ENCODE peak calls at places on chromosomes 4 and X, in six cellular contexts. One of them, this sample, is unnamed.

GRCh38 chr4:18314731-18315130 is 293.2 kb upstream of the LCORL start:
- DNase-seq in uterus: no peak
- DNase-seq in left ventricle myocardium inferior: no peak
- DNase-seq in CD4-positive, alpha-beta T cell: no peak
- DNase-seq in CD8-positive, alpha-beta T cell: no peak
- DNase-seq in pancreas: no peak
- DNase-seq in this sample: no peak

GRCh38 chrX:133151320-133151719 is 54.4 kb upstream of the USP26 start:
- DNase-seq in uterus: no peak
- DNase-seq in left ventricle myocardium inferior: no peak
- DNase-seq in CD4-positive, alpha-beta T cell: no peak
- DNase-seq in CD8-positive, alpha-beta T cell: no peak
- DNase-seq in pancreas: no peak
- DNase-seq in this sample: no peak

GRCh38 chr4:17077105-17077504 is 178.7 kb upstream of the LDB2 start:
- DNase-seq in uterus: no peak
- DNase-seq in left ventricle myocardium inferior: no peak
- DNase-seq in CD4-positive, alpha-beta T cell: no peak
- DNase-seq in CD8-positive, alpha-beta T cell: no peak
- DNase-seq in pancreas: no peak
- DNase-seq in this sample: no peak

GRCh38 chr4:182235016-182235415 is 8.2 kb upstream of the TENM3 start:
- DNase-seq in uterus: no peak
- DNase-seq in left ventricle myocardium inferior: no peak
- DNase-seq in CD4-positive, alpha-beta T cell: no peak
- DNase-seq in CD8-positive, alpha-beta T cell: no peak
- DNase-seq in pancreas: no peak
- DNase-seq in this sample: no peak

GRCh38 chr4:156154978-156155377 is 201.3 kb upstream of the CTSO start:
- DNase-seq in uterus: no peak
- DNase-seq in left ventricle myocardium inferior: no peak
- DNase-seq in CD4-positive, alpha-beta T cell: no peak
- DNase-seq in CD8-positive, alpha-beta T cell: no peak
- DNase-seq in pancreas: no peak
- DNase-seq in this sample: no peak

GRCh38 chrX:7146703-7147430 is 645 bp upstream of the STS start:
- DNase-seq in uterus: no peak
- DNase-seq in left ventricle myocardium inferior: no peak
- DNase-seq in CD4-positive, alpha-beta T cell: no peak
- DNase-seq in CD8-positive, alpha-beta T cell: no peak
- DNase-seq in pancreas: no peak
- DNase-seq in this sample: peak; percentile 53

GRCh38 chrX:100995469-100995868 is 26.0 kb downstream of the ARL13A start:
- DNase-seq in uterus: no peak
- DNase-seq in left ventricle myocardium inferior: no peak
- DNase-seq in CD4-positive, alpha-beta T cell: no peak
- DNase-seq in CD8-positive, alpha-beta T cell: no peak
- DNase-seq in pancreas: no peak
- DNase-seq in this sample: no peak

GRCh38 chr4:177339794-177340374 is 30.2 kb downstream of the NEIL3 start:
- DNase-seq in uterus: no peak
- DNase-seq in left ventricle myocardium inferior: no peak
- DNase-seq in CD4-positive, alpha-beta T cell: no peak
- DNase-seq in CD8-positive, alpha-beta T cell: no peak
- DNase-seq in pancreas: no peak
- DNase-seq in this sample: no peak

GRCh38 chrX:136542281-136542680 is 10.3 kb downstream of the VGLL1 start:
- DNase-seq in uterus: no peak
- DNase-seq in left ventricle myocardium inferior: no peak
- DNase-seq in CD4-positive, alpha-beta T cell: no peak
- DNase-seq in CD8-positive, alpha-beta T cell: no peak
- DNase-seq in pancreas: no peak
- DNase-seq in this sample: no peak

GRCh38 chr4:188691811-188692210 is 552.6 kb downstream of the TRIML1 start:
- DNase-seq in uterus: no peak
- DNase-seq in left ventricle myocardium inferior: no peak
- DNase-seq in CD4-positive, alpha-beta T cell: no peak
- DNase-seq in CD8-positive, alpha-beta T cell: no peak
- DNase-seq in pancreas: no peak
- DNase-seq in this sample: no peak

GRCh38 chr4:10179957-10180602 is 63.5 kb upstream of the WDR1 start:
- DNase-seq in uterus: no peak
- DNase-seq in left ventricle myocardium inferior: no peak
- DNase-seq in CD4-positive, alpha-beta T cell: no peak
- DNase-seq in CD8-positive, alpha-beta T cell: no peak
- DNase-seq in pancreas: no peak
- DNase-seq in this sample: no peak

GRCh38 chr4:28313729-28314713 is 1453.4 kb downstream of the STIM2 start:
- DNase-seq in uterus: no peak
- DNase-seq in left ventricle myocardium inferior: no peak
- DNase-seq in CD4-positive, alpha-beta T cell: no peak
- DNase-seq in CD8-positive, alpha-beta T cell: no peak
- DNase-seq in pancreas: no peak
- DNase-seq in this sample: no peak

GRCh38 chrX:49165901-49166881 is 3.6 kb downstream of the MAGIX start:
- DNase-seq in uterus: peak; percentile 76
- DNase-seq in left ventricle myocardium inferior: peak; percentile 80
- DNase-seq in CD4-positive, alpha-beta T cell: peak; percentile 70
- DNase-seq in CD8-positive, alpha-beta T cell: peak; percentile 34
- DNase-seq in pancreas: peak; percentile 77
- DNase-seq in this sample: peak; percentile 79

GRCh38 chrX:10513974-10514373 is 106.4 kb downstream of the MID1 start:
- DNase-seq in uterus: no peak
- DNase-seq in left ventricle myocardium inferior: no peak
- DNase-seq in CD4-positive, alpha-beta T cell: no peak
- DNase-seq in CD8-positive, alpha-beta T cell: no peak
- DNase-seq in pancreas: no peak
- DNase-seq in this sample: no peak

GRCh38 chr4:76108467-76109181 is 34.1 kb downstream of the ART3 start:
- DNase-seq in uterus: no peak
- DNase-seq in left ventricle myocardium inferior: no peak
- DNase-seq in CD4-positive, alpha-beta T cell: no peak
- DNase-seq in CD8-positive, alpha-beta T cell: no peak
- DNase-seq in pancreas: no peak
- DNase-seq in this sample: no peak

GRCh38 chr4:80446664-80447063 is 111.1 kb downstream of the CFAP299 start:
- DNase-seq in uterus: no peak
- DNase-seq in left ventricle myocardium inferior: no peak
- DNase-seq in CD4-positive, alpha-beta T cell: no peak
- DNase-seq in CD8-positive, alpha-beta T cell: no peak
- DNase-seq in pancreas: no peak
- DNase-seq in this sample: no peak

GRCh38 chr4:129109965-129110824 is 14.2 kb downstream of the C4orf33 start:
- DNase-seq in uterus: no peak
- DNase-seq in left ventricle myocardium inferior: no peak
- DNase-seq in CD4-positive, alpha-beta T cell: no peak
- DNase-seq in CD8-positive, alpha-beta T cell: no peak
- DNase-seq in pancreas: no peak
- DNase-seq in this sample: no peak

This sample was measured in right cardiac atrium.